ENCODE peak calls at places on chromosome 19, in nine cellular contexts. C is Peyer's patch; I is GM06990; N is NCI-H524; W is AG10803; O is GOT3; T is GM10248; J is activated T-helper 2 cell treated with anti-CD3 and anti-CD28 coated beads, Interferon-gamma antibody, Interleukin-2, Interleukin-4, amounts not matched to agents 10 μg/mL and 5 μg/mL and 100 μg/mL, durations not matched to agents 14 hours and 24 hours and 36 hours; B is activated CD4-positive, alpha-beta T cell treated with anti-CD3 and anti-CD28 coated beads for 48 hours. K is an unnamed sample.
A peak's percentile ranks its signal among the peaks of the same experiment; 100 is the strongest.

GRCh38 chr19:7789447-7789846 is 26.4 kb downstream of the CLEC4M start:
- DNase-seq in O (no peak), B (peak; percentile 42), N (peak; percentile 24), W (no peak), J (no peak), C (peak; percentile 56), T (no peak), I (peak; percentile 47), K (no peak)

GRCh38 chr19:2171349-2172145 is 7.8 kb downstream of the DOT1L start:
- DNase-seq in B (peak; percentile 85), I (peak; percentile 89), W (no peak), C (peak; percentile 85), T (peak; percentile 88), O (no peak), N (peak; percentile 69), J (peak; percentile 19), K (peak; percentile 69)

GRCh38 chr19:47427241-47428176 is 8.2 kb upstream of the MEIS3 start:
- DNase-seq in C (peak; percentile 79), N (peak; percentile 78), I (no peak), W (peak; percentile 32), J (peak; percentile 62), B (peak; percentile 86), T (peak; percentile 84), O (no peak), K (peak; percentile 56)

GRCh38 chr19:28468701-28469459 is 744.1 kb downstream of the UQCRFS1 start:
- DNase-seq in B (peak; percentile 23), T (no peak), W (peak; percentile 49), I (peak; percentile 29), N (no peak), O (no peak), C (peak; percentile 47), J (no peak), K (no peak)

GRCh38 chr19:56350416-56351045 is 35.9 kb upstream of the ZSCAN5A start:
- DNase-seq in C (peak; percentile 74), N (peak; percentile 69), B (peak; percentile 61), W (peak; percentile 49), O (no peak), I (no peak), T (peak; percentile 37), J (no peak), K (no peak)

GRCh38 chr19:11198769-11199469 is 1.6 kb upstream of the KANK2 start:
- DNase-seq in O (no peak), B (no peak), I (no peak), W (no peak), N (no peak), C (no peak), T (no peak), J (no peak), K (no peak)

GRCh38 chr19:52297601-52298358 is 811 bp downstream of the ZNF480 start:
- DNase-seq in J (no peak), B (no peak), C (no peak), W (no peak), I (no peak), N (peak; percentile 24), T (peak; percentile 23), O (no peak), K (no peak)

GRCh38 chr19:3321696-3322095 is 44.7 kb upstream of the NFIC start:
- DNase-seq in N (no peak), B (no peak), C (no peak), T (no peak), J (no peak), O (no peak), W (no peak), I (no peak), K (no peak)

GRCh38 chr19:42233638-42234292 is 8.6 kb downstream of the GSK3A start:
- DNase-seq in J (no peak), C (peak; percentile 84), T (no peak), I (no peak), B (no peak), W (no peak), N (no peak), O (no peak), K (no peak)

GRCh38 chr19:15318241-15318691 is 14.1 kb downstream of the BRD4 start:
- DNase-seq in I (no peak), J (no peak), W (no peak), C (peak; percentile 66), N (no peak), O (no peak), T (no peak), B (no peak), K (no peak)

GRCh38 chr19:14559916-14560775 is 11.7 kb downstream of the NDUFB7 start:
- DNase-seq in O (no peak), N (no peak), W (no peak), I (no peak), J (no peak), B (no peak), C (no peak), T (no peak), K (no peak)

GRCh38 chr19:18967358-18968146 is 26.5 kb upstream of the HOMER3 start:
- DNase-seq in T (no peak), N (no peak), J (no peak), O (no peak), B (no peak), W (peak; percentile 52), C (peak; percentile 67), I (no peak), K (no peak)

GRCh38 chr19:18417250-18418033 is 1.8 kb upstream of the SSBP4 start:
- DNase-seq in N (peak; percentile 62), W (peak; percentile 84), B (peak; percentile 40), C (peak; percentile 81), O (no peak), I (peak; percentile 76), T (peak; percentile 72), J (peak; percentile 44), K (no peak)

GRCh38 chr19:30284209-30284608 is 88.0 kb upstream of the ZNF536 start:
- DNase-seq in I (no peak), J (no peak), C (no peak), N (no peak), B (no peak), T (no peak), W (no peak), O (no peak), K (no peak)

GRCh38 chr19:28823338-28823961 is 389.5 kb downstream of the UQCRFS1 start:
- DNase-seq in N (no peak), I (no peak), J (no peak), C (no peak), W (no peak), O (no peak), T (no peak), B (no peak), K (no peak)

GRCh38 chr19:3868770-3869456 is at the start of gene ZFR2:
- DNase-seq in W (no peak), B (peak; percentile 50), J (no peak), T (no peak), I (no peak), C (no peak), N (no peak), O (no peak), K (no peak)

GRCh38 chr19:41698746-41699230 is 9.6 kb upstream of the CEACAM5 start:
- DNase-seq in N (no peak), J (no peak), B (no peak), O (no peak), T (peak; percentile 48), I (no peak), W (no peak), C (peak; percentile 33), K (no peak)

GRCh38 chr19:33302974-33303790 is 848 bp upstream of the CEBPA start:
- DNase-seq in W (peak; percentile 47), O (no peak), B (peak; percentile 28), J (no peak), I (peak; percentile 53), N (peak; percentile 68), C (peak; percentile 71), T (no peak), K (no peak)

GRCh38 chr19:32814046-32814445 is 55.5 kb downstream of the SLC7A9 start:
- DNase-seq in J (no peak), N (no peak), T (no peak), W (no peak), O (no peak), B (no peak), I (no peak), C (no peak), K (no peak)

GRCh38 chr19:12751635-12752034 is at the start of gene BEST2:
- DNase-seq in N (no peak), J (no peak), T (no peak), I (no peak), O (no peak), B (no peak), W (no peak), C (no peak), K (no peak)

GRCh38 chr19:45468803-45469131 is 971 bp downstream of the FOSB start:
- DNase-seq in I (no peak), W (no peak), T (no peak), J (no peak), C (no peak), O (no peak), N (peak; percentile 32), B (no peak), K (no peak)

GRCh38 chr19:48355555-48355954 is 8.2 kb downstream of the TMEM143 start:
- DNase-seq in T (no peak), W (no peak), O (no peak), N (no peak), B (no peak), J (no peak), I (no peak), C (no peak), K (no peak)

GRCh38 chr19:17098326-17098725 is 22.7 kb downstream of the MYO9B start:
- DNase-seq in I (no peak), N (no peak), C (no peak), O (no peak), B (no peak), J (no peak), W (no peak), T (no peak), K (no peak)

GRCh38 chr19:40763963-40764362 is 11.4 kb upstream of the MIA start:
- DNase-seq in I (no peak), J (no peak), T (no peak), C (no peak), O (no peak), N (no peak), B (no peak), W (no peak), K (no peak)

GRCh38 chr19:8261347-8261746 is 46.8 kb downstream of the CD320 start:
- DNase-seq in O (no peak), N (no peak), B (no peak), J (no peak), I (no peak), T (no peak), W (no peak), C (no peak), K (no peak)

GRCh38 chr19:948842-949496 is 23.1 kb downstream of the ARID3A start:
- DNase-seq in J (no peak), C (peak; percentile 47), I (peak; percentile 85), N (no peak), B (no peak), O (no peak), T (no peak), W (no peak), K (no peak)